ENCODE peak calls at places on chromosome 6, in seven cellular contexts. D, L, Z, G, H, M and C are unnamed samples.

GRCh38 chr6:593139-593906 is 63.6 kb downstream of the HUS1B start:
- DNase-seq in D (peak), L (peak), Z (peak), G (peak), H (peak), M (no peak), C (no peak)

GRCh38 chr6:5151295-5151954 is 66.3 kb downstream of the PPP1R3G start:
- DNase-seq in D (no peak), L (no peak), Z (no peak), G (no peak), H (no peak), M (no peak), C (no peak)

GRCh38 chr6:116476021-116476678 is 15.0 kb downstream of the CALHM6 start:
- DNase-seq in D (peak), L (no peak), Z (no peak), G (no peak), H (no peak), M (no peak), C (no peak)

GRCh38 chr6:100664274-100665040 is 199.7 kb upstream of the SIM1 start:
- DNase-seq in D (peak), L (peak), Z (no peak), G (no peak), H (peak), M (no peak), C (no peak)

GRCh38 chr6:152648090-152648489 is 10.9 kb upstream of the SYNE1 start:
- DNase-seq in D (peak), L (no peak), Z (no peak), G (no peak), H (no peak), M (no peak), C (no peak)

GRCh38 chr6:98416027-98416426 is 418.3 kb upstream of the POU3F2 start:
- DNase-seq in D (no peak), L (no peak), Z (no peak), G (no peak), H (no peak), M (no peak), C (no peak)

GRCh38 chr6:139778688-139779087 is 404.2 kb upstream of the CITED2 start:
- DNase-seq in D (peak), L (no peak), Z (peak), G (no peak), H (no peak), M (peak), C (no peak)

GRCh38 chr6:20644667-20645370 is 110.6 kb downstream of the CDKAL1 start:
- DNase-seq in D (no peak), L (peak), Z (no peak), G (no peak), H (no peak), M (no peak), C (no peak)

GRCh38 chr6:109794201-109794926 is 103.3 kb downstream of the FIG4 start:
- DNase-seq in D (peak), L (peak), Z (no peak), G (peak), H (peak), M (no peak), C (no peak)

GRCh38 chr6:23713211-23713610 is 412.8 kb upstream of the NRSN1 start:
- DNase-seq in D (no peak), L (no peak), Z (no peak), G (no peak), H (no peak), M (no peak), C (no peak)

GRCh38 chr6:152879681-152880080 is 103.2 kb downstream of the FBXO5 start:
- DNase-seq in D (no peak), L (no peak), Z (no peak), G (peak), H (no peak), M (no peak), C (no peak)

GRCh38 chr6:89371849-89372505 is 19.5 kb upstream of the UBE2J1 start:
- DNase-seq in D (peak), L (peak), Z (peak), G (no peak), H (peak), M (peak), C (peak)

GRCh38 chr6:111748247-111748647 is 125.0 kb downstream of the FYN start:
- DNase-seq in D (no peak), L (no peak), Z (no peak), G (no peak), H (no peak), M (no peak), C (no peak)

GRCh38 chr6:6131492-6132109 is 124.9 kb upstream of the NRN1 start:
- DNase-seq in D (no peak), L (peak), Z (peak), G (no peak), H (peak), M (no peak), C (no peak)

GRCh38 chr6:37603284-37603683 is 94.4 kb downstream of the MDGA1 start:
- DNase-seq in D (no peak), L (no peak), Z (no peak), G (no peak), H (no peak), M (no peak), C (no peak)

DNA sequence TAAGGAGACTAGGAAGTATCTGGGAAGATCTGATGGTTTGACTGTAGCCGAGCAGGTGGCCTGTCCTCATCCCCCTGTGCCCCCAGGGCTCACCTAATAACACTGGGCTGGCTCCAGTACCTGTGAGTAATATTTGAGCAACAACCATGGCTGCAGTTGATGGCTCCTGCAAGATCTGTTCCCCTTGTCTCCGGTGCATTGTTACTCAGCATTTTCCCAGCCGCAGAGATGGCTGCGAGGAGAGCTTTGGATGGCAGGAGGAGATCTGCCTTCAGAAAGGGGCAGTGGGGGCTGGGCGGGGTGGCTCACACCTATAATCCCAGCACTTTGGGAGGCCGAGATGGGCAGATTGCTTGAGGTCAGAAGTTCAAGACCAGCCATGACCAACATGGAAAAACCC is 39.3 kb downstream of the PTK7 start:
- DNase-seq in D (no peak), L (peak), Z (peak), G (peak), H (no peak), M (no peak), C (no peak)
- H3K4me3 ChIP-seq in D (no peak), L (no peak), Z (no peak), G (no peak), H (no peak), M (no peak), C (no peak)

DNA sequence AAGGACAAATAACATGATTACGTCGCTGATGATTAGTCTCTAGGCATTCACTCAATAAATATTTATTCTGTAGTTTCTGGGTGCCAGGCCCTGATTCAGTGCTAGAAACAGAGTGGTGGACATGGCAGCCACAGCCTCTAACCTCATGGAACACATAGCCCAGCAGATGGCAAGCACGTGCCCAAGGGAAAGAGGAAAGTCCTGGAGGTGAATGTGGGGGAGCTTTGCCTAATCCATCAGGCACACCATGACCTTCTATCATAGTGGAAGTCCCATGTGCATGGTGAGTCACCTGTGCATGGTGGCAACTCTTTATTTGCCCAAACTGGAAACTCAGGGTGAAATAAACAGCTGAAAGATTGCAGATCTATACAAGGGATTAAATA is 143.0 kb upstream of the TNFAIP3 start:
- DNase-seq in D (peak), L (no peak), Z (no peak), G (peak), H (no peak), M (no peak), C (no peak)
- H3K27ac ChIP-seq in D (no peak), L (no peak), Z (no peak), G (no peak), H (no peak), M (no peak), C (no peak)

GRCh38 chr6:120230008-120230407 is 880.4 kb upstream of the MAN1A1 start:
- DNase-seq in D (no peak), L (no peak), Z (no peak), G (no peak), H (peak), M (no peak), C (no peak)
- TF ChIP-seq CTCF in D (no peak), L (peak), Z (peak), G (peak), H (peak), M (no peak), C (no peak)

GRCh38 chr6:87722831-87723726 is 21.0 kb upstream of the AKIRIN2 start:
- DNase-seq in D (peak), L (peak), Z (no peak), G (peak), H (peak), M (peak), C (peak)
- H3K4me3 ChIP-seq in D (no peak), L (no peak), Z (no peak), G (no peak), H (no peak), M (no peak), C (peak)

GRCh38 chr6:85455627-85456026 is 5.7 kb downstream of the NT5E start:
- DNase-seq in D (no peak), L (no peak), Z (no peak), G (no peak), H (no peak), M (no peak), C (no peak)
- H3K27ac ChIP-seq in D (no peak), L (no peak), Z (no peak), G (no peak), H (no peak), M (no peak), C (no peak)

DNA sequence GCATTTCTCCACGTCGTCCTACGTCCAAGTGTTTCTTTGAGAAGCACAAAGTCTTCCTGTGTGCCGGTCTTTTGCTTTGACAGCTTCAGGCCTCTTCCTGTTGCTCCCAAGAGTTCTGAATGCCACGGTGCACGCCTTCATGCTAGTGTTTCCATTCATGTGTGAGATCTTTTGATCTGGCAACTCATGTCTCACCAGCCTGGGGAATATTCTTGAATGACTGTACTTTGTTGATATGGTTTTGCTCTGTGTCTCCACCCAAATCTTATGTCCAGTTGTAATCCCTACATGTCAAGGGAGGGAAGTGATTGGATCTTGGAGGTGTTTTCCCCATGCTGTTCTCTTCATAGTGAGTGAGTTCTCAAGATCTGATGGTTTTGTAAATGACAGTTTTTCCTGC is 129.6 kb upstream of the THBS2 start:
- DNase-seq in D (no peak), L (no peak), Z (no peak), G (no peak), H (no peak), M (no peak), C (no peak)
- TF ChIP-seq CTCF in D (no peak), L (no peak), Z (no peak), G (no peak), H (no peak), M (no peak), C (no peak)

DNA sequence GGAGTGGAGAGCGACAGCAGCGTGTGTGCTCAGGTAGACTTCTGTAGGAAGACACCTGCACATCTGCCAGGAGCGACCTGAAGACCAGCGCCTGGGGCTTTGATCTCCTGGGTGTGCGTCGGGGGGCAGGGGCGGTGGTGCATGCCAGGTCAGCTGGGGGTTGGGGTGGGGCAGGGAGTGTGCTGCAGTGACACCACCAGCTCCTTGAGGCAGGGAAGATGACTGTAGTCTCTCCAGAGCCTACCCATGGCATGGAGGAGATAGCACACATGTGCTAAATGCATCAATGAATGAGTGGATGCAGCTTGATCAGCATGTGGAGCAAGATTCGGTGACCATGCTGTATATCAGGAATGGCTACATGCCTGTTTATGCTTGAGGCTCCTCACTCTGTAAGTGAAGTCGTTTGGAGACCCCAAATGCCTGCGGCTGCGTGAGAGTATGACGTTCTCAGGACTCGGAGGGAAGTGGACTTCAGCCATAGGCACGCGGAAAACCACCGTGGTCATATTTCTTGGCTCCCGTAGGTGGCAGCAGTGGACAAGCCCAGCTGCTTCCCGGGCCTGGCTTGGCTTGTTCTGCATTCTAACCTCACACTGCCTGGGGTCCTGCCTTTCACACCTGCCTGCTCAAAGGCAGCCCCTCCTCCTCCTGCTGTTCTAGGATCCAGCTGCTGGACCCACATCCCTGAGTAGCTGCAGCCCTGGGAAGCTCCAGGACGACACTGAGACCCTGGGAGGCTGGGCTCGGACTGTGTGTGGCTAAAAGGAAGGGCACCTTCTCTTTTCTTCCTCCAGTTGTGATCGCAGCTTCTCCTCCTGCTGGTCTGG is 39.4 kb upstream of the KCNK16 start:
- DNase-seq in D (peak), L (peak), Z (peak), G (no peak), H (peak), M (no peak), C (peak)
- H3K4me3 ChIP-seq in D (no peak), L (no peak), Z (peak), G (no peak), H (no peak), M (no peak), C (no peak)